ENCODE peak calls at places on chromosomes 11 and 22, in four cellular contexts. A is progenitor cell of endocrine pancreas, Z is SK-N-SH, B is Calu3. G is an unnamed sample.

GRCh38 chr11:44861829-44862545 is 88.7 kb downstream of the TP53I11 start:
- DNase-seq in B (peak; percentile 92), Z (no peak), A (no peak), G (peak; percentile 93)

GRCh38 chr11:124944565-124944964 is 8.7 kb upstream of the HEPACAM start:
- DNase-seq in Z (no peak), A (no peak), B (no peak), G (no peak)

GRCh38 chr11:13221722-13222121 is 55.9 kb upstream of the BMAL1 start:
- DNase-seq in Z (no peak), B (no peak), A (no peak), G (no peak)

GRCh38 chr11:131033151-131033651 is 116.9 kb upstream of the SNX19 start:
- DNase-seq in A (no peak), Z (no peak), B (peak; percentile 63), G (no peak)

GRCh38 chr22:34639911-34640310 is 426.0 kb upstream of the ISX start:
- DNase-seq in B (no peak), A (no peak), Z (no peak), G (no peak)

GRCh38 chr11:76090821-76091220 is 115.5 kb downstream of the WNT11 start:
- DNase-seq in A (no peak), Z (no peak), B (no peak), G (no peak)

GRCh38 chr11:40401132-40401853 is 1058.2 kb downstream of the LRRC4C start:
- DNase-seq in A (no peak), Z (no peak), B (no peak), G (no peak)

GRCh38 chr11:4606231-4607015 is 1.6 kb downstream of the TRIM68 start:
- DNase-seq in Z (no peak), B (no peak), A (no peak), G (no peak)

GRCh38 chr11:111930472-111930871 is 6.7 kb upstream of the DIXDC1 start:
- DNase-seq in Z (no peak), B (no peak), A (no peak), G (no peak)

GRCh38 chr11:75077316-75077715 is 19.4 kb downstream of the OR2AT4 start:
- DNase-seq in B (no peak), A (no peak), Z (no peak), G (no peak)

GRCh38 chr11:45278721-45279120 is 7.4 kb downstream of the SYT13 start:
- DNase-seq in A (no peak), Z (no peak), B (no peak), G (no peak)

GRCh38 chr11:93169950-93170561 is 27.7 kb downstream of the SLC36A4 start:
- DNase-seq in Z (peak; percentile 13), A (no peak), B (no peak), G (no peak)

GRCh38 chr22:21951931-21952465 is 650 bp downstream of the PPM1F start:
- DNase-seq in A (peak; percentile 39), B (peak; percentile 49), Z (peak; percentile 59), G (no peak)

GRCh38 chr22:43887391-43887790 is 4.4 kb downstream of the PNPLA5 start:
- DNase-seq in A (no peak), B (no peak), Z (no peak), G (no peak)

GRCh38 chr11:28347351-28347750 is 239.2 kb downstream of the METTL15 start:
- DNase-seq in A (no peak), Z (no peak), B (no peak), G (no peak)

GRCh38 chr11:65314501-65315203 is at the start of gene CDC42EP2:
- DNase-seq in Z (peak; percentile 97), A (peak; percentile 78), B (peak; percentile 89), G (peak; percentile 93)

GRCh38 chr11:35183526-35183925 is 44.6 kb downstream of the CD44 start:
- DNase-seq in Z (no peak), A (no peak), B (no peak), G (no peak)

GRCh38 chr11:110000045-110000502 is 93.1 kb upstream of the ZC3H12C start:
- DNase-seq in B (no peak), A (no peak), Z (no peak), G (peak; percentile 72)

GRCh38 chr11:48116843-48117242 is 99.8 kb upstream of the OR4B1 start:
- DNase-seq in A (no peak), Z (peak; percentile 36), B (peak; percentile 39), G (no peak)

GRCh38 chr11:15627560-15627959 is 512.8 kb downstream of the INSC start:
- DNase-seq in A (no peak), Z (no peak), B (no peak), G (no peak)

GRCh38 chr22:50674606-50675552 is 2.3 kb downstream of the SHANK3 start:
- DNase-seq in A (peak; percentile 67), Z (peak; percentile 97), B (peak; percentile 84), G (peak; percentile 54)

GRCh38 chr11:78973833-78974232 is 399.2 kb upstream of the NARS2 start:
- DNase-seq in Z (no peak), B (no peak), A (no peak), G (no peak)

GRCh38 chr11:129215506-129216245 is 23.6 kb upstream of the ARHGAP32 start:
- DNase-seq in Z (no peak), B (no peak), A (no peak), G (no peak)

GRCh38 chr11:84480151-84480550 is 1147.0 kb downstream of the DLG2 start:
- DNase-seq in A (no peak), B (no peak), Z (no peak), G (no peak)

GRCh38 chr11:706439-706956 is 467 bp downstream of the EPS8L2 start:
- DNase-seq in A (no peak), B (peak; percentile 62), Z (no peak), G (no peak)

GRCh38 chr11:705646-706438 is at the start of gene EPS8L2:
- DNase-seq in A (no peak), Z (peak; percentile 45), B (peak; percentile 73), G (peak; percentile 48)

GRCh38 chr11:708511-708910 is 2.5 kb downstream of the EPS8L2 start:
- DNase-seq in Z (peak; percentile 24), B (no peak), A (no peak), G (no peak)

GRCh38 chr11:707817-708420 is 1.9 kb downstream of the EPS8L2 start:
- DNase-seq in Z (peak; percentile 37), B (peak; percentile 74), A (no peak), G (no peak)

DNA sequence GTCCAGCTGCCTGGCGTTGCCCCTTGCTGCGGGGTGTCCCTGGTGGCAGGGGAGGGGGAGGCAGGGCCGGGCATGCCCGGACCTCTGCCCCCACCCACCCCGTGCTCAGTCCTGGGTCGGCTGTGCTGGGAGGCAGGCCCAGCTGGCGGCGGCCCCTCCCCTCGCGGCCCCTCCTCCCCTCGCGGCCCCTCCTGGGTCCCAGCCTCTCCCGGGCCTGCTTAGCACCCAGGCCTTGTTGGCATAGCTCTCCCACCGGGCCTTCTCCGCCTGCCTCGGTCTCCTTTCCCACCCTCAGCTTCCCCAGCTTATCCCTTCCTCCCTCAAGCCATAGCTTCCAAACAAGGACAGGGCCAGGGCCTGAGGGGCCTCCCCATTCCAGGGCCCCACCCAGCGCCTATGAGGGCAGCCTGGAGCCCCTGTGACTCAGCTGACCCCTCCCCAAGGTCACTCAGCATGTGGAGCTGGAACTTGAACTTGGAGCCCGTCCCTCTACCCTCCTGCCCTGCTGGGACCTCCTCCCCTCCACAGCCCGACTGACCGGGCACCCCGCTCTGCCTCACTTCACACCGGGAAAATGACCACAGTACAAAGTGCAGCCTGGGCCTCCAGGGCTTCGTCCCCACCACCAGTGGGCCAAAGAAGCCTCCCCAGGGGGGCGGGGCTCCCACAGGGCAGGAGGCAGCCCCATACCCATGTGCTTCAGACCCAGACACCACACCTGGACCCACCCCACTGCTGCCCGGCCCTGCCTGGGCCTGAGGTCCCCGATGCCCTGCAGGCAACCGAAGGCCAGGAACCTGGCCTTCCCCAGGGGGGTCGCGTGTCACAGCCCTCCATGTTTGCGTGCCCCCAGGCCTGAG is 1.2 kb downstream of the EPS8L2 start:
- DNase-seq in A (no peak), B (peak; percentile 72), Z (peak; percentile 68), G (peak; percentile 47)
- TF ChIP-seq CTCF in A (peak; percentile 49), B (no peak), Z (no peak), G (no peak)

DNA sequence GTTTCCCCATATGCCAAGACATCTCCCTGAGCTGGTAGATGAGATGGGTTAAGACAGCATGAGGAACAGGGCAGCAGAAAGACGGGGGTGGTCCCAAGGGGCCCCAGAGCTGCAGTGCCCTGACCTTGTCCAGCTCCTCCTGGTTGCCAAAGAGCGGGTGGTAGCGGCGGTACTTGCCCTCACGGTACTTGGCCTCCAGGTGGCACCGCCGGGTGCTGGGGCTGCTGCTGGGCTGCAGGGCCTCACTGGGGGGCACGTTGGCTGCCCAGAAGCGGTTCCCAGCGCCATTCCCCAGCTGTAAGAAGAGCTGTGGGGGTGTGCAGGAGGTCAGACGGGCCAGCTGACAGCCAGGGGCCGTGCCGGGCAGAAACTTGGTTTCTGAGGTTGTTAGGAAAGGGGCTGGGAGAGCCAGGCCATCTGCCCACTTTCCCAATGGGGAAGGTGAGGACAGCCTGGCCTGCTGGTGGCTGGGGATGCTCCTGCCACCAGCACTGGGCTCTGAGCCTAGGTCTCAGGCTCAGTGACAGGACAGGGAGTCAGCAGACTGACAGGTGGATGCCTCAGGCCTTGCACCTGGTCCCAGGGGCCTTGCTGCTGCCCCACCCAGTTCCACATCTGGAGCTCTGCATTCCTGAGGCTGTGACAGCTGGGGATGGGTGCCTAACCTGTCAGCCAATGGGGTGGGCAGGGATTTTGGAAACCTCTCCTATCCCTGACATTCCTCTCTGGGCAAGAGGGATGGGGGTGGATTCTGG is 30.0 kb upstream of the PDE2A start:
- DNase-seq in B (no peak), Z (no peak), A (no peak), G (no peak)
- TF ChIP-seq CTCF in B (no peak), Z (peak; percentile 17), A (no peak), G (no peak)

GRCh38 chr11:19240420-19241259 is at the start of gene E2F8:
- DNase-seq in A (peak; percentile 97), Z (peak; percentile 98), B (peak; percentile 98), G (peak; percentile 99)

GRCh38 chr11:19239039-19239438 is 1.7 kb downstream of the E2F8 start:
- DNase-seq in B (no peak), A (no peak), Z (no peak), G (no peak)

GRCh38 chr11:19234428-19234827 is 6.3 kb downstream of the E2F8 start:
- DNase-seq in B (no peak), Z (no peak), A (no peak), G (no peak)

GRCh38 chr11:19237813-19238212 is 2.9 kb downstream of the E2F8 start:
- DNase-seq in Z (no peak), A (no peak), B (peak; percentile 41), G (no peak)

GRCh38 chr11:19237381-19237780 is 3.4 kb downstream of the E2F8 start:
- DNase-seq in Z (no peak), B (no peak), A (no peak), G (no peak)
- TF ChIP-seq CTCF in Z (no peak), B (no peak), A (no peak), G (no peak)

GRCh38 chr11:2735053-2735589 is 35.3 kb upstream of the KCNQ1OT1 start:
- DNase-seq in B (no peak), Z (no peak), A (no peak), G (no peak)

GRCh38 chr11:2737876-2738275 is 38.1 kb upstream of the KCNQ1OT1 start:
- DNase-seq in B (peak; percentile 17), Z (no peak), A (no peak), G (no peak)

GRCh38 chr11:2738551-2739431 is 39.0 kb upstream of the KCNQ1OT1 start:
- DNase-seq in A (no peak), B (no peak), Z (no peak), G (no peak)

GRCh38 chr11:2736577-2737225 is 36.9 kb upstream of the KCNQ1OT1 start:
- DNase-seq in B (no peak), Z (no peak), A (no peak), G (no peak)

DNA sequence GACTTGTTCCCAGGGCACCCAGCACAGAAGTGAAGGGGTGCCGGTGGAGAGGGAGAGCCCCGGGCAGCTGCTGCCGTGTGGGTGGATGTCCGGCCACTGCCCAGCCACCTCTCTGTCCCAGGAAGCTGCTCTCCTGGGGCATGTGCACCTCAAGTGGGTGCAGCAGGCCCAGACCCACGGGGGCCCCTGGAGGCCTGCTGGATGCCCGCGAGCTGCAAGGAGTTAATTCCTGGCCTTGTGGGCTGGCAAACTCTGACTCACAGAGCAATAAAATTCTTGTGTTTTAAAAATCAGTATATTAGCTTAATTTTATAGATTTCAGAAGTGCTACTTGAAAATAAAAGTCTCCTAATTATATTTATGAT is 37.4 kb upstream of the KCNQ1OT1 start:
- DNase-seq in B (no peak), Z (no peak), A (no peak), G (no peak)
- TF ChIP-seq CTCF in B (no peak), Z (no peak), A (no peak), G (no peak)